ENCODE peak calls at places on chromosome 5, in six cellular contexts. One of them, this sample, is unnamed.

GRCh38 chr5:78886650-78887230 is 98.4 kb downstream of the ARSB start:
- DNase-seq in HT1080: peak; percentile 11
- DNase-seq in CD4-positive, alpha-beta memory T cell: peak; percentile 11
- DNase-seq in activated naive CD8-positive, alpha-beta T cell treated with anti-CD3 and anti-CD28 coated beads, Interleukin-2, amount 50 U/mL, for 24 hours: no peak
- DNase-seq in T follicular helper cell: no peak
- DNase-seq in uterus: no peak
- DNase-seq in this sample: no peak

GRCh38 chr5:123119334-123119986 is 30.4 kb downstream of the PRDM6 start:
- DNase-seq in T follicular helper cell: no peak
- DNase-seq in activated naive CD8-positive, alpha-beta T cell treated with anti-CD3 and anti-CD28 coated beads, Interleukin-2, amount 50 U/mL, for 24 hours: no peak
- DNase-seq in uterus: no peak
- DNase-seq in CD4-positive, alpha-beta memory T cell: no peak
- DNase-seq in HT1080: peak; percentile 58
- DNase-seq in this sample: no peak

GRCh38 chr5:67610191-67610912 is 413.8 kb upstream of the CD180 start:
- DNase-seq in uterus: no peak
- DNase-seq in CD4-positive, alpha-beta memory T cell: no peak
- DNase-seq in T follicular helper cell: no peak
- DNase-seq in activated naive CD8-positive, alpha-beta T cell treated with anti-CD3 and anti-CD28 coated beads, Interleukin-2, amount 50 U/mL, for 24 hours: no peak
- DNase-seq in HT1080: no peak
- DNase-seq in this sample: no peak

GRCh38 chr5:171427318-171428167 is 8.1 kb downstream of the FGF18 start:
- DNase-seq in activated naive CD8-positive, alpha-beta T cell treated with anti-CD3 and anti-CD28 coated beads, Interleukin-2, amount 50 U/mL, for 24 hours: no peak
- DNase-seq in HT1080: no peak
- DNase-seq in T follicular helper cell: no peak
- DNase-seq in uterus: peak; percentile 11
- DNase-seq in CD4-positive, alpha-beta memory T cell: no peak
- DNase-seq in this sample: no peak

GRCh38 chr5:53362521-53362941 is 117.9 kb upstream of the FST start:
- DNase-seq in uterus: no peak
- DNase-seq in activated naive CD8-positive, alpha-beta T cell treated with anti-CD3 and anti-CD28 coated beads, Interleukin-2, amount 50 U/mL, for 24 hours: no peak
- DNase-seq in HT1080: peak; percentile 97
- DNase-seq in T follicular helper cell: no peak
- DNase-seq in CD4-positive, alpha-beta memory T cell: no peak
- DNase-seq in this sample: no peak

GRCh38 chr5:174187481-174187880 is 142.0 kb downstream of the NSG2 start:
- DNase-seq in activated naive CD8-positive, alpha-beta T cell treated with anti-CD3 and anti-CD28 coated beads, Interleukin-2, amount 50 U/mL, for 24 hours: no peak
- DNase-seq in T follicular helper cell: no peak
- DNase-seq in uterus: no peak
- DNase-seq in HT1080: no peak
- DNase-seq in CD4-positive, alpha-beta memory T cell: no peak
- DNase-seq in this sample: no peak

GRCh38 chr5:92616085-92616484 is 964.9 kb downstream of the NR2F1-AS1 start:
- DNase-seq in CD4-positive, alpha-beta memory T cell: no peak
- DNase-seq in HT1080: no peak
- DNase-seq in activated naive CD8-positive, alpha-beta T cell treated with anti-CD3 and anti-CD28 coated beads, Interleukin-2, amount 50 U/mL, for 24 hours: no peak
- DNase-seq in uterus: no peak
- DNase-seq in T follicular helper cell: no peak
- DNase-seq in this sample: no peak

GRCh38 chr5:57488308-57488955 is 5.8 kb upstream of the ACTBL2 start:
- DNase-seq in CD4-positive, alpha-beta memory T cell: no peak
- DNase-seq in uterus: no peak
- DNase-seq in HT1080: peak; percentile 83
- DNase-seq in activated naive CD8-positive, alpha-beta T cell treated with anti-CD3 and anti-CD28 coated beads, Interleukin-2, amount 50 U/mL, for 24 hours: no peak
- DNase-seq in T follicular helper cell: no peak
- DNase-seq in this sample: no peak

GRCh38 chr5:8478308-8478707 is 609.4 kb downstream of the MTRR start:
- DNase-seq in CD4-positive, alpha-beta memory T cell: no peak
- DNase-seq in HT1080: no peak
- DNase-seq in T follicular helper cell: no peak
- DNase-seq in activated naive CD8-positive, alpha-beta T cell treated with anti-CD3 and anti-CD28 coated beads, Interleukin-2, amount 50 U/mL, for 24 hours: no peak
- DNase-seq in uterus: no peak
- DNase-seq in this sample: no peak

GRCh38 chr5:68214472-68215207 is 916 bp upstream of the PIK3R1 start:
- DNase-seq in activated naive CD8-positive, alpha-beta T cell treated with anti-CD3 and anti-CD28 coated beads, Interleukin-2, amount 50 U/mL, for 24 hours: no peak
- DNase-seq in uterus: no peak
- DNase-seq in HT1080: no peak
- DNase-seq in T follicular helper cell: no peak
- DNase-seq in CD4-positive, alpha-beta memory T cell: no peak
- DNase-seq in this sample: no peak

GRCh38 chr5:1106385-1107166 is 5.3 kb downstream of the SLC12A7 start:
- DNase-seq in CD4-positive, alpha-beta memory T cell: no peak
- DNase-seq in activated naive CD8-positive, alpha-beta T cell treated with anti-CD3 and anti-CD28 coated beads, Interleukin-2, amount 50 U/mL, for 24 hours: peak; percentile 31
- DNase-seq in uterus: no peak
- DNase-seq in HT1080: no peak
- DNase-seq in T follicular helper cell: no peak
- DNase-seq in this sample: peak; percentile 12

GRCh38 chr5:32581010-32581785 is 4.2 kb upstream of the SUB1 start:
- DNase-seq in CD4-positive, alpha-beta memory T cell: no peak
- DNase-seq in T follicular helper cell: no peak
- DNase-seq in activated naive CD8-positive, alpha-beta T cell treated with anti-CD3 and anti-CD28 coated beads, Interleukin-2, amount 50 U/mL, for 24 hours: no peak
- DNase-seq in HT1080: no peak
- DNase-seq in uterus: no peak
- DNase-seq in this sample: no peak

GRCh38 chr5:78636682-78637081 is 11.9 kb downstream of the LHFPL2 start:
- DNase-seq in HT1080: no peak
- DNase-seq in activated naive CD8-positive, alpha-beta T cell treated with anti-CD3 and anti-CD28 coated beads, Interleukin-2, amount 50 U/mL, for 24 hours: no peak
- DNase-seq in T follicular helper cell: no peak
- DNase-seq in uterus: no peak
- DNase-seq in CD4-positive, alpha-beta memory T cell: no peak
- DNase-seq in this sample: no peak

This sample was measured in effector CD8-positive, alpha-beta T cell.